ENCODE peak calls at places on chromosomes 13 and 19, in seven cellular contexts. A, V, M, Q, G, O and P are unnamed samples.

GRCh38 chr13:98143601-98144500 is 957 bp downstream of the FARP1 start:
- DNase-seq in G (peak; percentile 23), M (peak; percentile 53), O (no peak), V (peak; percentile 20), A (peak; percentile 32), Q (no peak), P (peak; percentile 55)

GRCh38 chr19:51489113-51489512 is 10.8 kb downstream of the CEACAM18 start:
- DNase-seq in A (no peak), V (no peak), M (no peak), G (no peak), Q (no peak), O (no peak), P (no peak)

GRCh38 chr13:66657165-66657895 is 572.8 kb downstream of the PCDH9 start:
- DNase-seq in O (peak; percentile 66), M (peak; percentile 50), Q (peak; percentile 37), A (peak; percentile 77), G (no peak), V (peak; percentile 66), P (no peak)

GRCh38 chr13:102948006-102948405 is 102.2 kb downstream of the ERCC5 start:
- DNase-seq in G (no peak), A (peak; percentile 24), Q (no peak), V (no peak), M (no peak), O (no peak), P (no peak)

GRCh38 chr13:71864981-71865857 is 1.8 kb downstream of the DACH1 start:
- DNase-seq in O (no peak), Q (peak; percentile 67), A (peak; percentile 28), M (peak; percentile 29), V (peak; percentile 32), G (peak; percentile 21), P (peak; percentile 77)

GRCh38 chr19:29671393-29672076 is 6.3 kb downstream of the PLEKHF1 start:
- DNase-seq in Q (peak; percentile 92), A (no peak), V (peak; percentile 68), O (no peak), G (peak; percentile 72), M (no peak), P (peak; percentile 59)

GRCh38 chr19:1064661-1065605 is 2.0 kb upstream of the ARHGAP45 start:
- DNase-seq in O (no peak), G (peak; percentile 81), Q (peak; percentile 81), M (peak; percentile 73), V (peak; percentile 66), A (peak; percentile 79), P (peak; percentile 91)

GRCh38 chr13:85608255-85608829 is 190.9 kb downstream of the SLITRK6 start:
- DNase-seq in V (no peak), G (no peak), O (no peak), Q (no peak), M (no peak), A (no peak), P (peak; percentile 64)

GRCh38 chr19:13899912-13900584 is 5.9 kb downstream of the BRME1 start:
- DNase-seq in V (no peak), A (no peak), O (no peak), Q (no peak), G (no peak), M (no peak), P (no peak)

GRCh38 chr13:28467034-28467433 is 27.9 kb downstream of the FLT1 start:
- DNase-seq in M (no peak), A (no peak), V (no peak), G (no peak), Q (no peak), O (no peak), P (no peak)

GRCh38 chr13:102394158-102395053 is 7.4 kb downstream of the FGF14 start:
- DNase-seq in Q (peak; percentile 93), A (peak; percentile 97), G (peak; percentile 93), M (peak; percentile 96), O (peak; percentile 95), V (peak; percentile 96), P (peak; percentile 98)

GRCh38 chr13:27283906-27284523 is 13.4 kb downstream of the RASL11A start:
- DNase-seq in M (no peak), O (no peak), A (no peak), V (no peak), G (peak; percentile 21), Q (no peak), P (no peak)

GRCh38 chr13:85013006-85013405 is 786.2 kb downstream of the SLITRK6 start:
- DNase-seq in G (no peak), M (no peak), V (no peak), A (no peak), Q (no peak), O (no peak), P (no peak)

GRCh38 chr19:38145627-38146026 is 78.4 kb downstream of the DPF1 start:
- DNase-seq in M (no peak), O (no peak), V (no peak), A (no peak), G (no peak), Q (no peak), P (no peak)

GRCh38 chr13:33285420-33286124 is at the start of gene STARD13:
- DNase-seq in A (peak; percentile 95), V (peak; percentile 94), O (peak; percentile 99), M (peak; percentile 93), Q (peak; percentile 90), G (peak; percentile 93), P (peak; percentile 98)

GRCh38 chr13:109146912-109147624 is 517.7 kb downstream of the MYO16 start:
- DNase-seq in A (no peak), G (no peak), M (no peak), Q (no peak), O (no peak), V (no peak), P (no peak)

GRCh38 chr13:58773280-58773859 is 1141.8 kb downstream of the PCDH17 start:
- DNase-seq in V (no peak), O (no peak), M (no peak), A (no peak), G (no peak), Q (no peak), P (no peak)

GRCh38 chr13:45242070-45242469 is 41.2 kb upstream of the KCTD4 start:
- DNase-seq in M (no peak), V (no peak), Q (no peak), G (peak; percentile 33), O (no peak), A (no peak), P (no peak)

GRCh38 chr19:36972594-36972993 is 56.5 kb downstream of the ZNF568 start:
- DNase-seq in G (no peak), A (peak; percentile 18), O (no peak), M (no peak), Q (peak; percentile 46), V (no peak), P (no peak)

GRCh38 chr19:16593181-16593580 is 21.0 kb upstream of the SLC35E1 start:
- DNase-seq in G (no peak), M (no peak), O (no peak), V (no peak), A (no peak), Q (peak; percentile 20), P (no peak)

GRCh38 chr19:5782322-5782721 is 2.2 kb downstream of the PRR22 start:
- DNase-seq in Q (no peak), G (no peak), M (no peak), O (no peak), V (no peak), A (no peak), P (no peak)

GRCh38 chr19:48396010-48396870 is 2.8 kb downstream of the GRIN2D start:
- DNase-seq in G (no peak), A (no peak), Q (no peak), V (no peak), M (no peak), O (no peak), P (no peak)
- H3K4me1 ChIP-seq in G (peaks cover 30% of the 10 kb centered on the region), A (peaks cover 35% of the 10 kb centered on the region), Q (peaks cover 15% of the 10 kb centered on the region), V (peaks cover 32% of the 10 kb centered on the region), M (peaks cover 9% of the 10 kb centered on the region), O (peaks cover 28% of the 10 kb centered on the region), P (no peaks in the 10 kb centered on the region)

DNA sequence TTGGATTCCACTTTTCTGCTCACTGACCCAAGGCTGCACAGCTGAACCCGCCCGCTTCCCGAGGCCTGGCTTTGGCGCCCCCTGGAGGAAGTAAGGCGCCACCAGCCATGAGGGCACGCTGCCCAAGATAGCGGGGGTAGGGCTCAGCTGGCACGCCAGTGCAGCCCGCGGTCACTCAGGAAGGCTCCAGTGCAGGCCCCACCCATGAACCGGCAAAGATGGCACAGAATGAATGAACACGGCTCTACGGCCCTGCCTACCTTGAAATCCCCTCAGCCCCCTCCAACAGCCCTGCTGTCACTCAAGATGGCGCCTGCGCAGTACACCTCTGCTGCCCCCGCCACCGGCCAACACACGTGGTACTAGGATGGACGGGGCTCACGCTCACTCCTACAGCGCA is 3.0 kb downstream of the PEG3 start:
- DNase-seq in G (peak; percentile 22), V (peak; percentile 75), A (peak; percentile 81), O (peak; percentile 82), M (peak; percentile 83), Q (peak; percentile 63), P (no peak)
- TF ChIP-seq CTCF in G (no peak), V (peak; percentile 66), A (peak; percentile 57), O (peak; percentile 47), M (no peak), Q (no peak), P (no peak)

DNA sequence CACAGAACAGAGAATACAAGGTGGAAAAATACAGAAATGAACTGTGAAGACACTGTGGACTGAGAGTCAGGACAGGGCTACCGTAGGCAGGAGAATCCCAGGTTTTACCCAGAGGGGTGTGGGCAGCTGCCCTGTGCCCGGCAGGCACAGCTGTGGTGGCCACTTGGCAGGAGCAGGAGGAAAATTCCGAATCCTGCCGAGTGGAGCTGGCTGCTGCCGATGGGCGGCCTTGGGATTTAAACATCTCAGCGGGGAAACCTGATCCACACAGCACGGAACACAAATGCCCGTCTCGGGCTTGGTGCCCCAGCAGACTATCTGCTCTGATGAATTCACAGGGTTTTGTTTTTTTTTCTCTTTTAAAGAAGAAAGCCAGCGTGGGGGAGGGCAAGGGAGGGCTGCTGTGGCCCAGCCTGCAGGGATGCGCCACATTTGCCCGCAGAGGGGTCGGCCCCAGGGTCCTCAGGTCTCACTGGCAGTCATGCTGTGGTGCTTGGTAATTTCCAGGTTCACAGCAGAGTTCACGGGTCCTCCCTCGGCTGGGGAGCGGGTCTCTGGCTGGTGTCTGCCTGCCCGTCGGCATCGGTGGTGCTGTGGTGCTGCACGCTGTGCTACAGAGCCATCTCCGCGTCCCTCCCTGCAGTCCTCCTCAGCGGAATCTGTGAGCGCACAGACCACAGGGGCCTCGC is 28.0 kb downstream of the MPND start:
- DNase-seq in O (no peak), V (no peak), Q (no peak), G (no peak), M (no peak), A (peak; percentile 19), P (peak; percentile 30)
- H3K4me1 ChIP-seq in O (peaks cover 98% of the 10 kb centered on the region), V (peaks cover 94% of the 10 kb centered on the region), Q (peaks cover 65% of the 10 kb centered on the region), G (peaks cover 70% of the 10 kb centered on the region), M (peaks cover 55% of the 10 kb centered on the region), A (peaks cover 89% of the 10 kb centered on the region), P (peaks cover 3% of the 10 kb centered on the region)

GRCh38 chr19:54188224-54188871 is 1.0 kb downstream of the MBOAT7 start:
- DNase-seq in G (no peak), M (no peak), Q (peak; percentile 64), V (no peak), O (no peak), A (no peak), P (peak; percentile 62)

GRCh38 chr19:54190503-54190941 is 586 bp upstream of the TSEN34 start:
- DNase-seq in G (peak; percentile 100), O (peak; percentile 99), V (peak; percentile 99), Q (peak; percentile 100), A (peak; percentile 100), M (peak; percentile 100), P (peak; percentile 100)

GRCh38 chr19:54190942-54191670 is at the start of gene TSEN34:
- DNase-seq in M (peak; percentile 95), G (peak; percentile 90), Q (no peak), A (peak; percentile 90), O (no peak), V (peak; percentile 88), P (peak; percentile 94)

GRCh38 chr19:54189668-54190502 is 505 bp upstream of the MBOAT7 start:
- DNase-seq in G (peak; percentile 100), M (peak; percentile 100), Q (peak; percentile 100), A (peak; percentile 100), O (peak; percentile 100), V (peak; percentile 100), P (peak; percentile 100)

GRCh38 chr19:54189020-54189667 is at the start of gene MBOAT7:
- DNase-seq in A (no peak), G (no peak), V (no peak), M (no peak), O (no peak), Q (no peak), P (no peak)
- TF ChIP-seq CTCF in A (peak; percentile 33), G (no peak), V (peak; percentile 44), M (peak; percentile 60), O (no peak), Q (no peak), P (peak; percentile 61)